ENCODE peak calls at places on chromosome 6, in five cellular contexts. One of them, this sample, is unnamed.
A peak's percentile ranks its signal among the peaks of the same experiment; 100 is the strongest.

GRCh38 chr6:5084787-5085637 is at the start of gene PPP1R3G:
- DNase-seq in A549: no peak
- DNase-seq in neural crest cell: peak; percentile 12
- DNase-seq in CD8-positive, alpha-beta T cell: no peak
- DNase-seq in fibroblast of mammary gland: peak; percentile 64
- DNase-seq in this sample: peak; percentile 34

GRCh38 chr6:14267885-14268660 is 150.5 kb downstream of the CD83 start:
- DNase-seq in A549: no peak
- DNase-seq in neural crest cell: no peak
- DNase-seq in CD8-positive, alpha-beta T cell: no peak
- DNase-seq in fibroblast of mammary gland: no peak
- DNase-seq in this sample: no peak

GRCh38 chr6:52925919-52926792 is 16.7 kb upstream of the GSTA3 start:
- DNase-seq in A549: no peak
- DNase-seq in neural crest cell: no peak
- DNase-seq in CD8-positive, alpha-beta T cell: no peak
- DNase-seq in fibroblast of mammary gland: no peak
- DNase-seq in this sample: no peak

GRCh38 chr6:70299456-70299855 is 3.4 kb downstream of the COL9A1 start:
- DNase-seq in A549: no peak
- DNase-seq in neural crest cell: no peak
- DNase-seq in CD8-positive, alpha-beta T cell: no peak
- DNase-seq in fibroblast of mammary gland: peak; percentile 20
- DNase-seq in this sample: peak; percentile 40

GRCh38 chr6:149499066-149499465 is 14.3 kb upstream of the ZC3H12D start:
- DNase-seq in A549: no peak
- DNase-seq in neural crest cell: no peak
- DNase-seq in CD8-positive, alpha-beta T cell: no peak
- DNase-seq in fibroblast of mammary gland: peak; percentile 93
- DNase-seq in this sample: peak; percentile 89

GRCh38 chr6:45577836-45578504 is 200.2 kb upstream of the SUPT3H start:
- DNase-seq in A549: no peak
- DNase-seq in neural crest cell: no peak
- DNase-seq in CD8-positive, alpha-beta T cell: no peak
- DNase-seq in fibroblast of mammary gland: peak; percentile 58
- DNase-seq in this sample: no peak

GRCh38 chr6:1767481-1768246 is 157.9 kb downstream of the FOXC1 start:
- DNase-seq in A549: no peak
- DNase-seq in neural crest cell: no peak
- DNase-seq in CD8-positive, alpha-beta T cell: no peak
- DNase-seq in fibroblast of mammary gland: peak; percentile 79
- DNase-seq in this sample: peak; percentile 62

GRCh38 chr6:73985891-73986290 is 289.9 kb downstream of the CD109 start:
- DNase-seq in A549: no peak
- DNase-seq in neural crest cell: no peak
- DNase-seq in CD8-positive, alpha-beta T cell: no peak
- DNase-seq in fibroblast of mammary gland: peak; percentile 64
- DNase-seq in this sample: peak; percentile 58

GRCh38 chr6:141968632-141969031 is 164.1 kb upstream of the GJE1 start:
- DNase-seq in A549: no peak
- DNase-seq in neural crest cell: no peak
- DNase-seq in CD8-positive, alpha-beta T cell: no peak
- DNase-seq in fibroblast of mammary gland: no peak
- DNase-seq in this sample: no peak

GRCh38 chr6:41449399-41450245 is 96.6 kb upstream of the FOXP4 start:
- DNase-seq in A549: no peak
- DNase-seq in neural crest cell: no peak
- DNase-seq in CD8-positive, alpha-beta T cell: no peak
- DNase-seq in fibroblast of mammary gland: peak; percentile 52
- DNase-seq in this sample: peak; percentile 22

GRCh38 chr6:87945181-87945580 is 102.5 kb upstream of the SPACA1 start:
- DNase-seq in A549: no peak
- DNase-seq in neural crest cell: no peak
- DNase-seq in CD8-positive, alpha-beta T cell: no peak
- DNase-seq in fibroblast of mammary gland: no peak
- DNase-seq in this sample: no peak

GRCh38 chr6:73209117-73209516 is 16.2 kb downstream of the KHDC1L start:
- DNase-seq in A549: no peak
- DNase-seq in neural crest cell: no peak
- DNase-seq in CD8-positive, alpha-beta T cell: no peak
- DNase-seq in fibroblast of mammary gland: no peak
- DNase-seq in this sample: no peak

GRCh38 chr6:11848852-11849731 is 70.5 kb upstream of the ADTRP start:
- DNase-seq in A549: no peak
- DNase-seq in neural crest cell: no peak
- DNase-seq in CD8-positive, alpha-beta T cell: no peak
- DNase-seq in fibroblast of mammary gland: peak; percentile 10
- DNase-seq in this sample: peak; percentile 65

GRCh38 chr6:111980979-111981378 is 72.9 kb upstream of the CCN6 start:
- DNase-seq in A549: no peak
- DNase-seq in neural crest cell: no peak
- DNase-seq in CD8-positive, alpha-beta T cell: no peak
- DNase-seq in fibroblast of mammary gland: peak; percentile 36
- DNase-seq in this sample: no peak

GRCh38 chr6:166006593-166007301 is 160.9 kb downstream of the TBXT start:
- DNase-seq in A549: no peak
- DNase-seq in neural crest cell: no peak
- DNase-seq in CD8-positive, alpha-beta T cell: no peak
- DNase-seq in fibroblast of mammary gland: peak; percentile 76
- DNase-seq in this sample: peak; percentile 57

GRCh38 chr6:110284877-110285276 is 73.3 kb downstream of the METTL24 start:
- DNase-seq in A549: no peak
- DNase-seq in neural crest cell: no peak
- DNase-seq in CD8-positive, alpha-beta T cell: no peak
- DNase-seq in fibroblast of mammary gland: peak; percentile 4
- DNase-seq in this sample: no peak

GRCh38 chr6:4635666-4636065 is 140.5 kb upstream of the CDYL start:
- DNase-seq in A549: no peak
- DNase-seq in neural crest cell: no peak
- DNase-seq in CD8-positive, alpha-beta T cell: no peak
- DNase-seq in fibroblast of mammary gland: peak; percentile 83
- DNase-seq in this sample: peak; percentile 56

GRCh38 chr6:145457556-145457955 is 277.8 kb downstream of the EPM2A start:
- DNase-seq in A549: no peak
- DNase-seq in neural crest cell: no peak
- DNase-seq in CD8-positive, alpha-beta T cell: no peak
- DNase-seq in fibroblast of mammary gland: no peak
- DNase-seq in this sample: no peak

GRCh38 chr6:145454006-145454405 is 281.3 kb downstream of the EPM2A start:
- DNase-seq in A549: no peak
- DNase-seq in neural crest cell: no peak
- DNase-seq in CD8-positive, alpha-beta T cell: no peak
- DNase-seq in fibroblast of mammary gland: no peak
- DNase-seq in this sample: no peak

DNA sequence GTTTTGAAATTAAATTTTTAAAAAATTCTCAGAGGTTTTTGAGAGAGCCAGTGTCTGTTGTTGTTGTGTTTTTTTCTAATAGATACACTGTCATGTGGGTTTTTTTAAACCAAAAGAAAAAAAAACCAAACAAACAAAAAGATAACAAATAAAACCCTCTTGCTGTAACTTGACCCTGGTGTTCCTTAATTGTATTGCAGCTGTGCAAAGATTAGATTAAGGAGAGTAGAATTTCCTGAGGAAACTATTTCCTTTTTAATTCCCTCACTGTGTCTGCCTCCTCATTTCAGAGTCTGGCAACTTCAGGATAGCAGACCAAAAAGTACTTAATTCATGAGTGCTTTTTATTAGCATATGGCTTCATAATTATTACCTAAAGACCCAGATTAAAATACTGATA is 281.9 kb downstream of the EPM2A start:
- DNase-seq in A549: no peak
- DNase-seq in neural crest cell: no peak
- DNase-seq in CD8-positive, alpha-beta T cell: no peak
- DNase-seq in fibroblast of mammary gland: peak; percentile 1
- DNase-seq in this sample: peak; percentile 6
- TF ChIP-seq CTCF in A549: no peak
- TF ChIP-seq CTCF in neural crest cell: peak; percentile 57
- TF ChIP-seq CTCF in CD8-positive, alpha-beta T cell: peak; percentile 25
- TF ChIP-seq CTCF in fibroblast of mammary gland: peak; percentile 33
- TF ChIP-seq CTCF in this sample: peak; percentile 35

GRCh38 chr6:105807905-105808304 is 278.2 kb upstream of the PRDM1 start:
- DNase-seq in A549: no peak
- DNase-seq in neural crest cell: no peak
- DNase-seq in CD8-positive, alpha-beta T cell: no peak
- DNase-seq in fibroblast of mammary gland: no peak
- DNase-seq in this sample: no peak

GRCh38 chr6:105805581-105806023 is 280.5 kb upstream of the PRDM1 start:
- DNase-seq in A549: no peak
- DNase-seq in neural crest cell: no peak
- DNase-seq in CD8-positive, alpha-beta T cell: no peak
- DNase-seq in fibroblast of mammary gland: peak; percentile 83
- DNase-seq in this sample: peak; percentile 42

GRCh38 chr6:105808571-105808970 is 277.6 kb upstream of the PRDM1 start:
- DNase-seq in A549: no peak
- DNase-seq in neural crest cell: no peak
- DNase-seq in CD8-positive, alpha-beta T cell: no peak
- DNase-seq in fibroblast of mammary gland: no peak
- DNase-seq in this sample: no peak

GRCh38 chr6:105804436-105804835 is 281.7 kb upstream of the PRDM1 start:
- DNase-seq in A549: no peak
- DNase-seq in neural crest cell: no peak
- DNase-seq in CD8-positive, alpha-beta T cell: no peak
- DNase-seq in fibroblast of mammary gland: peak; percentile 92
- DNase-seq in this sample: peak; percentile 63

DNA sequence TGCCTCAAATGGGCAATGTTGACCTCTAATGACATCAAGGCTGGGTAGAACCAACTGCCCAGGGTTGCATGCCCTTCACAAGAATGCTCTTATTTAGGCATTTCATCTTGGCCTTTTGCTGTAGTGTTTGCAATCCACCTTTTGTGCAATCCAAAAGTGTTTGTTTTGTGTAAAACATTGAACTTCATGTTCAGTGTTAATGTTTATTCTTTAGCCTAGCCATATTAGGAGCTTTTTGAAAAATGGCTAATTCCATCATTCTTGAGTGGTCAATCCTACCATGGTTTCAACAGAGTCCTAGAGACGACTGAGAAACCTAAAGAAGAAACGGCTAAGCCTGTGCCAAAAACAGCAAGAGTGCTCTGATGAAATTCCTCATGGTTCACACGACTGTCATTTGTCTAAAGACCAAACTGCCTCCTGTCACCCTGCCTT is 279.6 kb upstream of the PRDM1 start:
- DNase-seq in A549: no peak
- DNase-seq in neural crest cell: no peak
- DNase-seq in CD8-positive, alpha-beta T cell: no peak
- DNase-seq in fibroblast of mammary gland: no peak
- DNase-seq in this sample: peak; percentile 86
- TF ChIP-seq CTCF in A549: no peak
- TF ChIP-seq CTCF in neural crest cell: no peak
- TF ChIP-seq CTCF in CD8-positive, alpha-beta T cell: no peak
- TF ChIP-seq CTCF in fibroblast of mammary gland: no peak
- TF ChIP-seq CTCF in this sample: no peak

DNA sequence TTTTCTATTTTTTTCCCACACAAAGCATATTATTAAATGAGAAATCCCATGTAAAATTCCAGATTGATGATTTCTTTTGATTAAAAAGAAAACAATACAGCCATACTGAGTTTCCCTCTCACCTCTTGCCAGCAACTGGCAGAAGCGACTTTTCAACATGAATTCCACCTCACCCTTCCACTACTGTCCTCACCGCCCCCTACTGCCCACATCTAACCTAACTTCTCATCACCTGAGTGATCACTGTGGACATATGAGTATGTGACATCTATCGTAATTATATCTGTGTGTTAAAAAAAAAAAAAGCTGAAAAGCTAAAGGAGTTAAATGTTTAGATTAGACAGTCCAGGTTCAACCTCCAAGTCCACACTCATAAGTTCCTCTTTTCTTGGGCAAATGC is 528.6 kb downstream of the PRKN start:
- DNase-seq in A549: no peak
- DNase-seq in neural crest cell: no peak
- DNase-seq in CD8-positive, alpha-beta T cell: no peak
- DNase-seq in fibroblast of mammary gland: no peak
- DNase-seq in this sample: peak; percentile 30
- TF ChIP-seq CTCF in A549: no peak
- TF ChIP-seq CTCF in neural crest cell: no peak
- TF ChIP-seq CTCF in CD8-positive, alpha-beta T cell: no peak
- TF ChIP-seq CTCF in fibroblast of mammary gland: no peak
- TF ChIP-seq CTCF in this sample: peak; percentile 16

DNA sequence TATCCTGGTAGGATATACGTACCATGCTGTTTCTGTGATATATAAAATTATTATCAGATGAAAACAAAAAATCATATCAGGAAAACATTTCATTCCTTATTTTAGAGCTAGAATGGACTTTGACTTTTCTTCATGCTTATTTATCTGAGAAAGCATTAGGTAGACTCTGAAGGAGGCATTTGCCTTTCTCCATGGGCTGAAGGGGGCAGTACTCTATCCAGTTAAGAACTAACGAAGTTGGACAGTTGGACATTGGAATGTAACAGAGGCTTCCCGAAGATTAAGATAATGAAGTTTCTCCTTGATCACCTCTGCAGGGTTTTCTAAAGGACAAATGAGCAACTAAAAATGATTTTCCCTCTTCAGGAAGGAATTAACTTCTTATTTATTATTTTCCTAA is 234.0 kb downstream of the SAMD5 start:
- DNase-seq in A549: no peak
- DNase-seq in neural crest cell: no peak
- DNase-seq in CD8-positive, alpha-beta T cell: no peak
- DNase-seq in fibroblast of mammary gland: no peak
- DNase-seq in this sample: no peak
- TF ChIP-seq CTCF in A549: no peak
- TF ChIP-seq CTCF in neural crest cell: no peak
- TF ChIP-seq CTCF in CD8-positive, alpha-beta T cell: no peak
- TF ChIP-seq CTCF in fibroblast of mammary gland: peak; percentile 8
- TF ChIP-seq CTCF in this sample: no peak

This sample was measured in MCF 10A.